ENCODE peak calls at places on chromosomes 1 and 21, in nine cellular contexts. M, Z, G, Y, S, X, N, W and I are unnamed samples.

GRCh38 chr1:155208656-155209372 is at the start of gene MTX1:
- DNase-seq in M (peak), Z (peak), G (peak), Y (peak), S (peak), X (peak), N (peak), W (peak), I (peak)

GRCh38 chr1:201999625-202000238 is 10.7 kb upstream of the ELF3 start:
- DNase-seq in M (no peak), Z (peak), G (peak), Y (peak), S (peak), X (no peak), N (peak), W (peak), I (peak)

GRCh38 chr1:16017461-16018303 is at the start of gene HSPB7:
- DNase-seq in M (no peak), Z (no peak), G (peak), Y (peak), S (no peak), X (peak), N (no peak), W (peak), I (peak)

GRCh38 chr1:218817747-218818146 is 355.9 kb upstream of the LYPLAL1 start:
- DNase-seq in M (no peak), Z (peak), G (no peak), Y (no peak), S (no peak), X (no peak), N (no peak), W (no peak), I (no peak)

GRCh38 chr1:226195144-226195543 is 8.6 kb upstream of the ACBD3 start:
- DNase-seq in M (no peak), Z (peak), G (no peak), Y (no peak), S (no peak), X (no peak), N (no peak), W (no peak), I (peak)

GRCh38 chr21:20272791-20273362 is 725.3 kb upstream of the NCAM2 start:
- DNase-seq in M (no peak), Z (no peak), G (peak), Y (no peak), S (no peak), X (no peak), N (no peak), W (no peak), I (no peak)

GRCh38 chr21:41589620-41590175 is 81.7 kb upstream of the TMPRSS2 start:
- DNase-seq in M (peak), Z (no peak), G (no peak), Y (no peak), S (no peak), X (no peak), N (no peak), W (no peak), I (no peak)

GRCh38 chr21:31213787-31214186 is 130.3 kb downstream of the TIAM1 start:
- DNase-seq in M (no peak), Z (no peak), G (no peak), Y (no peak), S (no peak), X (no peak), N (no peak), W (no peak), I (no peak)

GRCh38 chr1:182257369-182258063 is 134.1 kb downstream of the GLUL start:
- DNase-seq in M (no peak), Z (no peak), G (no peak), Y (no peak), S (no peak), X (no peak), N (no peak), W (no peak), I (no peak)

GRCh38 chr1:11320153-11320936 is 47.3 kb downstream of the UBIAD1 start:
- DNase-seq in M (no peak), Z (no peak), G (peak), Y (peak), S (peak), X (no peak), N (no peak), W (peak), I (peak)

GRCh38 chr1:180849031-180849775 is 63.5 kb upstream of the KIAA1614 start:
- DNase-seq in M (no peak), Z (no peak), G (no peak), Y (peak), S (no peak), X (no peak), N (no peak), W (no peak), I (no peak)

GRCh38 chr21:32702702-32703101 is 25.1 kb downstream of the SYNJ1 start:
- DNase-seq in M (no peak), Z (no peak), G (no peak), Y (no peak), S (no peak), X (peak), N (peak), W (no peak), I (no peak)

GRCh38 chr21:37006521-37007291 is at the start of gene RIPPLY3:
- DNase-seq in M (no peak), Z (no peak), G (peak), Y (no peak), S (no peak), X (no peak), N (no peak), W (peak), I (peak)

GRCh38 chr1:118075116-118075515 is 109.9 kb downstream of the SPAG17 start:
- DNase-seq in M (no peak), Z (no peak), G (no peak), Y (no peak), S (no peak), X (no peak), N (no peak), W (no peak), I (no peak)

GRCh38 chr1:240466509-240466908 is 145.4 kb downstream of the GREM2 start:
- DNase-seq in M (no peak), Z (no peak), G (no peak), Y (no peak), S (no peak), X (no peak), N (no peak), W (no peak), I (no peak)

GRCh38 chr1:230271396-230272035 is 154.6 kb downstream of the PGBD5 start:
- DNase-seq in M (peak), Z (no peak), G (no peak), Y (no peak), S (no peak), X (no peak), N (no peak), W (no peak), I (no peak)

GRCh38 chr1:179091691-179092165 is 9.9 kb downstream of the TOR3A start:
- DNase-seq in M (no peak), Z (no peak), G (no peak), Y (no peak), S (no peak), X (no peak), N (no peak), W (no peak), I (no peak)

GRCh38 chr21:42532466-42533181 is 19.0 kb downstream of the SLC37A1 start:
- DNase-seq in M (no peak), Z (no peak), G (no peak), Y (peak), S (no peak), X (no peak), N (no peak), W (no peak), I (no peak)

GRCh38 chr1:8816831-8817412 is 518 bp downstream of the RERE start:
- DNase-seq in M (no peak), Z (no peak), G (peak), Y (peak), S (peak), X (no peak), N (no peak), W (peak), I (peak)

GRCh38 chr1:101438359-101438758 is 201.5 kb downstream of the S1PR1 start:
- DNase-seq in M (no peak), Z (no peak), G (no peak), Y (peak), S (no peak), X (peak), N (no peak), W (peak), I (peak)

GRCh38 chr1:205505791-205506190 is 1.3 kb downstream of the CDK18 start:
- DNase-seq in M (no peak), Z (no peak), G (no peak), Y (no peak), S (no peak), X (no peak), N (no peak), W (no peak), I (peak)

GRCh38 chr1:40773748-40774265 is 9.8 kb upstream of the KCNQ4 start:
- DNase-seq in M (no peak), Z (no peak), G (no peak), Y (no peak), S (no peak), X (no peak), N (no peak), W (no peak), I (peak)

GRCh38 chr21:43812139-43812821 is 22.9 kb downstream of the RRP1 start:
- DNase-seq in M (no peak), Z (peak), G (no peak), Y (no peak), S (no peak), X (no peak), N (no peak), W (no peak), I (no peak)

GRCh38 chr1:219927956-219928790 is at the start of gene SLC30A10:
- DNase-seq in M (no peak), Z (no peak), G (peak), Y (peak), S (no peak), X (no peak), N (peak), W (peak), I (peak)

GRCh38 chr1:56375184-56375837 is 204.1 kb downstream of the PLPP3 start:
- DNase-seq in M (no peak), Z (no peak), G (no peak), Y (peak), S (no peak), X (no peak), N (no peak), W (peak), I (peak)

GRCh38 chr1:159935719-159936283 is 9.6 kb downstream of the IGSF9 start:
- DNase-seq in M (no peak), Z (no peak), G (no peak), Y (peak), S (no peak), X (no peak), N (no peak), W (no peak), I (peak)

GRCh38 chr1:150566589-150567340 is 12.6 kb downstream of the MCL1 start:
- DNase-seq in M (no peak), Z (no peak), G (no peak), Y (no peak), S (no peak), X (no peak), N (no peak), W (no peak), I (no peak)

GRCh38 chr1:186957339-186957738 is 128.6 kb downstream of the PLA2G4A start:
- DNase-seq in M (no peak), Z (no peak), G (no peak), Y (no peak), S (no peak), X (no peak), N (no peak), W (no peak), I (no peak)

GRCh38 chr1:26907071-26907922 is 6.5 kb downstream of the NR0B2 start:
- DNase-seq in M (peak), Z (no peak), G (no peak), Y (no peak), S (no peak), X (peak), N (peak), W (no peak), I (no peak)